ENCODE peak calls at places on chromosomes 16 and 17, in four cellular contexts. N is K562, O is GM12878, Y is HepG2. T is an unnamed sample. For H3K79me2, the result is how much of the 10 kb centered on the place peaks cover.

GRCh38 chr17:79937435-79937870 is 98.2 kb upstream of the CBX4 start:
- DNase-seq in N (no peak), O (no peak), Y (no peak), T (no peak)

GRCh38 chr17:47735536-47736011 is 2.5 kb downstream of the TBX21 start:
- DNase-seq in N (no peak), O (peak), Y (no peak), T (peak)

GRCh38 chr16:66899945-66900688 is 18.6 kb downstream of the CDH16 start:
- DNase-seq in N (peak), O (no peak), Y (peak), T (peak)

GRCh38 chr17:83058478-83059167 is 20.8 kb upstream of the METRNL start:
- DNase-seq in N (no peak), O (no peak), Y (no peak), T (peak)

GRCh38 chr17:18258356-18259038 is at the start of gene FLII:
- DNase-seq in N (peak), O (no peak), Y (peak), T (peak)

GRCh38 chr16:85750021-85750826 is 672 bp downstream of the C16orf74 start:
- DNase-seq in N (peak), O (no peak), Y (no peak), T (peak)

GRCh38 chr17:31310260-31310659 is 3.6 kb downstream of the EVI2B start:
- DNase-seq in N (no peak), O (no peak), Y (no peak), T (no peak)

GRCh38 chr17:59093702-59094231 is 12.9 kb downstream of the TRIM37 start:
- DNase-seq in N (no peak), O (no peak), Y (peak), T (no peak)

GRCh38 chr16:88902744-88903143 is 36.3 kb upstream of the PABPN1L start:
- DNase-seq in N (no peak), O (no peak), Y (no peak), T (no peak)

GRCh38 chr17:29918016-29918415 is 12.0 kb downstream of the SSH2 start:
- DNase-seq in N (no peak), O (no peak), Y (no peak), T (no peak)

GRCh38 chr16:19513377-19514053 is 8.4 kb downstream of the GDE1 start:
- DNase-seq in N (no peak), O (no peak), Y (no peak), T (no peak)

GRCh38 chr17:35002876-35003551 is 22.7 kb downstream of the LIG3 start:
- DNase-seq in N (no peak), O (no peak), Y (no peak), T (no peak)

GRCh38 chr17:34582185-34582900 is 3.0 kb downstream of the TMEM132E start:
- DNase-seq in N (no peak), O (no peak), Y (no peak), T (peak)

GRCh38 chr17:44707755-44708400 is 587 bp upstream of the DBF4B start:
- DNase-seq in N (peak), O (no peak), Y (no peak), T (no peak)

GRCh38 chr16:89061590-89062380 is 31.9 kb upstream of the ACSF3 start:
- DNase-seq in N (no peak), O (no peak), Y (no peak), T (no peak)

GRCh38 chr17:66340720-66341119 is 38.3 kb downstream of the PRKCA start:
- DNase-seq in N (no peak), O (no peak), Y (no peak), T (no peak)

GRCh38 chr17:66178642-66179041 is 13.3 kb downstream of the CEP112 start:
- DNase-seq in N (no peak), O (no peak), Y (no peak), T (no peak)

GRCh38 chr16:80527297-80527696 is 13.5 kb upstream of the DYNLRB2 start:
- DNase-seq in N (no peak), O (no peak), Y (peak), T (peak)

GRCh38 chr17:44272954-44273353 is 5.0 kb upstream of the SLC4A1 start:
- DNase-seq in N (no peak), O (no peak), Y (no peak), T (no peak)

GRCh38 chr17:31479524-31479923 is 88.0 kb downstream of the RAB11FIP4 start:
- DNase-seq in N (no peak), O (no peak), Y (no peak), T (no peak)

GRCh38 chr17:7220593-7221280 is 999 bp downstream of the ACADVL start:
- DNase-seq in N (no peak), O (no peak), Y (peak), T (peak)

GRCh38 chr17:39667262-39668140 is 752 bp upstream of the PNMT start:
- DNase-seq in N (peak), O (no peak), Y (no peak), T (peak)

GRCh38 chr16:80084614-80085013 is 456.2 kb upstream of the DYNLRB2 start:
- DNase-seq in N (peak), O (no peak), Y (peak), T (no peak)

GRCh38 chr16:71528257-71528656 is 2.0 kb downstream of the CHST4 start:
- DNase-seq in N (no peak), O (no peak), Y (no peak), T (no peak)

GRCh38 chr17:35244345-35245195 is 1.7 kb downstream of the SLFN5 start:
- DNase-seq in N (peak), O (no peak), Y (peak), T (peak)

GRCh38 chr16:69321080-69321479 is 9.3 kb downstream of the PDF start:
- DNase-seq in N (no peak), O (no peak), Y (no peak), T (no peak)

GRCh38 chr17:40320771-40321501 is 12.0 kb downstream of the RARA start:
- DNase-seq in N (peak), O (no peak), Y (no peak), T (no peak)

GRCh38 chr17:41140360-41141132 is at the start of gene KRTAP4-6:
- DNase-seq in N (no peak), O (no peak), Y (peak), T (no peak)

GRCh38 chr16:11916524-11917285 is 949 bp upstream of the GSPT1 start:
- DNase-seq in N (peak), O (no peak), Y (peak), T (no peak)

GRCh38 chr17:40937384-40937819 is at the start of gene KRT23:
- DNase-seq in N (no peak), O (no peak), Y (no peak), T (no peak)

GRCh38 chr17:80501739-80502577 is 25.6 kb upstream of the NPTX1 start:
- DNase-seq in N (no peak), O (no peak), Y (no peak), T (no peak)

GRCh38 chr17:45336390-45337182 is 19.8 kb upstream of the MAP3K14 start:
- DNase-seq in N (peak), O (no peak), Y (no peak), T (no peak)

GRCh38 chr16:89256651-89257254 is 39.2 kb downstream of the ZNF778 start:
- DNase-seq in N (no peak), O (no peak), Y (no peak), T (peak)

GRCh38 chr16:878071-878784 is 77.7 kb upstream of the GNG13 start:
- DNase-seq in N (peak), O (no peak), Y (no peak), T (peak)

GRCh38 chr17:41863074-41863843 is 2.0 kb downstream of the KLHL11 start:
- DNase-seq in N (no peak), O (no peak), Y (no peak), T (no peak)

GRCh38 chr17:73632513-73632912 is 11.7 kb downstream of the SDK2 start:
- DNase-seq in N (no peak), O (no peak), Y (no peak), T (no peak)
- TF ChIP-seq NFIC in N (no peak), O (no peak), Y (no peak), T (no peak)

DNA sequence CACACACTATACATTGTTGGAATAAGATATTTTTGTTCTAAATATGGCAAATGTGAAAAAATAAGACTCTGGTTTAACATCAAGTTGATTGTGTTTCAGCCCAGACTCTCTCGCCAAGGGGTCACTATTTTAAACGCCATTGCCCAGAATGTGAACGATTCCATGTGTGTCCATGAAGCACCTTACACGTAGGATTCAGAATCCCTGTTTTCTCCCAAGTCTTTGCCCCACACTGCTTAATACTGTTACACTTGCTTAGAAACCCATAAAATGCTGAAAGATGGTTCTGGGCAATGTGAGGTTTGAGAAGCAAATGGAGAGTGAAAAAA is 7.7 kb downstream of the HS3ST3B1 start:
- DNase-seq in N (no peak), O (no peak), Y (no peak), T (no peak)
- H3K79me2 ChIP-seq in N (half or more), O (under half), Y (half or more), T (under half)

DNA sequence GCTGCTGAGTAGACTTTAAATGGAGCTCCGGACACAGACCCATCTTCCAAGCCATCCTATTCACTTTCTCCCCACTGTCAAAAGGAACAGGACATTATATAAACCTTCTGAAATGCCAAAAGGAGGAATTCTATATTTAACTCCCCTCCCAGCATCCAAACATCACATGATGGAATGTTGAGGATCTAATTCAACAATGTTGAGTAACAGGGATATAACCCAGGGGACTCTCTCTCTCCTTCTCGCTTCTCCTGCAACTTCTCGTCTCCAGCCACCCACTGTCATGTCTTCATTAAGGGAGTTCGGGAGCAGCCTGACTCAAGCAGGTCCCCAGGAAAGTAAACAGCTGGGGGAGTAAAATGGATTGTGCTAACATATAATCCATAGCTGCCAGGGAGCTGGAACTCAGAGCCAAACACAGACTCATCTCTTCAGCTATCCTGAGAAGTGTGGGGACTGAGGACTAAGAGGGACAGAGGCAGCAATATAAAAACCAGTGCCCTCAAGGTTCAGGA is 51.7 kb downstream of the GRIN2A start:
- DNase-seq in N (no peak), O (no peak), Y (no peak), T (no peak)
- TF ChIP-seq SIN3A in N (no peak), O (no peak), Y (no peak), T (no peak)

DNA sequence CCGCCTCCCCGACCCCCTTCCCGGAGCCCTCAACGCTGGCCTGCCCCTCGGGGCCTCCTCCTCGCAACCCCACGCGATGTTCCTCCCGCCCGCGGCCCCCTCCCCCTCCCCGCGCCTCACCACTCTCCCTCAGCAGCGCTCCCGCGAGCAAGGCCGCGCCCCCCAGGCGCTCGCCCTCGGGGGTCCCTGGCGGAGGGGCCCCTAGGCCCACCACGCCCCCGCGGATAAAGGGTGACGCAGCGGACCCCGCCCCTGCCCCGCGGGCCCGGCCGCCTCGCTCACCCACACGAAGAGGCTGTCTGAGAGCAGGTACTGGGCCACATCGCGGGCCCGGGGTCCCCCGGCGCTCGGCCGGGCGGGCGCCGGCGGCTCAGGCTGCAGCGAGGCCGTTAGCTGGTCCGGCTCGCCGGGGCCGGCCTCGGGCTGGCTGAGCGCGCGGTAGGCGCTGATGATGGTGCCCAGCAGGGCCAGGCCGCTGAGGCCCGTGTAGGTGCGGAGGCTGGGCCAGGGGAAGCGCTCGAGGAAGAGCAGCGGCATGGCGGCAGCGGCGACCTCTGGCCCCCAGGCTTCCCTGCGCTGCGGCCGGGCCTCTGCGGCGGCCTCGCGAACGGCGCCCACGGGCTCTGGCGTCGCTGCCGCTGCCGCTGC is 430 bp downstream of the AMFR start:
- DNase-seq in N (peak), O (no peak), Y (no peak), T (peak)
- TF ChIP-seq NFIC in N (no peak), O (no peak), Y (no peak), T (no peak)

T was measured in SK-N-SH.